ENCODE peak calls at places on chromosomes 3 and 15, in eight cellular contexts. O is lower lobe of right lung, X is body of pancreas, A is hepatocyte, T is PC-3, M is left ventricle myocardium inferior, G is tibial artery, Q is GM23338. B is an unnamed sample. For H3K4me1, the result is how much of the 10 kb centered on the place peaks cover.

GRCh38 chr15:41018534-41018933 is 65.3 kb downstream of the CHAC1 start:
- DNase-seq in G (no peak), M (no peak), X (peak), T (peak), A (peak), Q (peak), O (no peak), B (no peak)

GRCh38 chr3:23667536-23668429 is 138.0 kb upstream of the UBE2E1 start:
- DNase-seq in O (no peak), X (no peak), T (peak), M (no peak), A (no peak), Q (no peak), G (no peak), B (no peak)

GRCh38 chr3:42497009-42497731 is 5.3 kb upstream of the VIPR1 start:
- DNase-seq in M (no peak), O (no peak), A (peak), Q (peak), T (peak), X (no peak), G (peak), B (no peak)

GRCh38 chr15:63915888-63916731 is 82.4 kb upstream of the HERC1 start:
- DNase-seq in T (peak), G (peak), X (no peak), A (no peak), Q (peak), O (no peak), M (no peak), B (no peak)

GRCh38 chr15:29126821-29127461 is 142.7 kb downstream of the NSMCE3 start:
- DNase-seq in A (no peak), X (no peak), T (no peak), O (peak), M (peak), Q (peak), G (no peak), B (no peak)

GRCh38 chr3:85603378-85603777 is 644.6 kb downstream of the CADM2 start:
- DNase-seq in G (no peak), A (no peak), Q (peak), T (no peak), X (no peak), O (no peak), M (no peak), B (no peak)

GRCh38 chr3:117059054-117059989 is 349.7 kb downstream of the TUSC7 start:
- DNase-seq in X (no peak), M (no peak), A (peak), O (no peak), G (no peak), Q (peak), T (peak), B (no peak)

GRCh38 chr3:66039590-66039887 is 821 bp upstream of the MAGI1 start:
- DNase-seq in M (peak), O (peak), X (peak), Q (peak), G (peak), A (peak), T (peak), B (no peak)

GRCh38 chr3:78830466-78830865 is 937.3 kb downstream of the ROBO1 start:
- DNase-seq in Q (no peak), X (no peak), M (no peak), O (no peak), G (no peak), T (no peak), A (no peak), B (no peak)

DNA sequence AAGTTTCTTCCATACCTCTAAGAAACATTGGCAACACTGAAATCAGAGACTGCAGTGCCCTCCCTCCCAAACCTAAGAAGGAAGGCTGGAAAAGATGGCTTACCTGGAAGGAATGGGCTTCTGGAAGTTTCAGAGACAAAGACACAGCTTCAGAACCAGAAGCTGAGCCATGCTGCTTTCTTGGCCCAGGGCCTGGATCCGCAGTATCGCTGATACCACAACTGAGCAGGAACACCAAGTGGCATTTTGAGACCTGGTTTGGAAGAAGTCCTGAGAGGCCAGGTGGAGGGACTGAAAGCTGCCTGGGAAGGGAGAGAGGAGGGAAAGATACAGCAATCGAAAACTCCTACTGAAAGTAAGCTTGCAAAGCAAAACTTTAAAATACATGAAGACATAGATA is 19.8 kb downstream of the GPR160 start:
- DNase-seq in A (no peak), G (no peak), X (peak), T (no peak), O (no peak), M (no peak), Q (no peak), B (no peak)
- H3K4me3 ChIP-seq in A (no peak), G (no peak), X (no peak), T (no peak), O (no peak), M (no peak), Q (no peak), B (no peak)

GRCh38 chr3:175149675-175150074 is 290.5 kb downstream of the NAALADL2 start:
- DNase-seq in X (peak), A (peak), T (peak), G (no peak), M (no peak), Q (no peak), O (peak), B (no peak)

GRCh38 chr3:175144368-175144767 is 285.2 kb downstream of the NAALADL2 start:
- DNase-seq in M (no peak), T (no peak), Q (no peak), G (no peak), X (no peak), O (no peak), A (no peak), B (no peak)

GRCh38 chr3:175150812-175151411 is 291.8 kb downstream of the NAALADL2 start:
- DNase-seq in G (no peak), A (no peak), T (peak), Q (no peak), X (no peak), M (no peak), O (no peak), B (no peak)

DNA sequence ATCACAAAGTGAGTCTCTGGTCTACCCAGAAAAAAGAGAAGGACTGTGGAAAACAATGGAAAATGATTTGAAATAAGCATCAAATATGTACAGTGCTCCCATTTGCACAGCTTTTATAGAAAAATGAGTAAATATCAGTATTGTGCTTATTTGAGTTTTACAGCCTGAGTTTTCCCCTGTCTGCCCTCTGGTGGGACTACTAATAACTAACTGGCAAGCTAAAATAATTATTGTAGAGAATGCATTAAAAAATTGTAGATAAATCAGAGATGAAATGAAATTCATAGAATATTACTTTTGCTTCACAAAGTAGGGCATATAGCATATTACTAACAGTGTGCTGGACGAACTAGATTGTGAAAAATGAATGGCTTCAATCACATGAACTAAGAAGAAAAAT is 287.1 kb downstream of the NAALADL2 start:
- DNase-seq in A (peak), Q (no peak), T (peak), G (no peak), M (no peak), O (no peak), X (no peak), B (no peak)
- TF ChIP-seq CTCF in A (peak), Q (peak), T (peak), G (peak), M (peak), O (no peak), X (no peak), B (peak)

GRCh38 chr15:88638626-88639372 is at the start of gene ISG20:
- DNase-seq in T (peak), X (peak), Q (peak), A (peak), O (peak), M (peak), G (peak), B (peak)
- H3K4me1 ChIP-seq in T (under half), X (half or more), Q (under half), A (under half), O (half or more), M (under half), G (under half), B (under half)

DNA sequence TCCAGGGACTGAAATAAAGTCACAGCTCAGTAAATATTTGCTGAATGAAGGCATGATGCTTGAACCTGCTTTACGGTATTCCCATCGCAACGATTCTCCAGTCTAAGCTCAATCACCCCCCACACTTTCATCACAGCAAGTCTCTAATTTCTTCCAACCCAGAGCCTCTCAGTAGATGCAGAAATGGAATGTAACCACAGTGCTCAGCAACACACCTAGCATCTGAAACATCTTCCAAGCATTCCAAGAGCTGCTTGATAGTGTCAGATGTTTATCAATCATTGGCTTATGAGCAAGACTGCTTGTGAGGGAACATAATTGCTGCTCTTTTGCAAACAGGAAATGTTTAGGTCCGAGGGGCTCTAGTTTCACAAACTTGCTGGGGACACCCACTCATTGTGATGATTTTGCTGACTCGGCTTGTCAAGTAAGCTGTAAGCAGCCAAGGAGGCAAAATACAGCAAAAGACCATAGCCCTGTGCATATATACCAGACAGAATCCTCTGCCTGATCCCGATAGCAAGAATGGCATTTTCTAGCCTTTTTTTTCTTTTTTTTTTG is 751.2 kb downstream of the NR2F2 start:
- DNase-seq in T (no peak), X (no peak), O (no peak), A (no peak), G (no peak), Q (no peak), M (no peak), B (no peak)
- H3K4me3 ChIP-seq in T (no peak), X (no peak), O (no peak), A (no peak), G (no peak), Q (no peak), M (no peak), B (no peak)

GRCh38 chr3:192914873-192915272 is 2.8 kb downstream of the MB21D2 start:
- DNase-seq in Q (no peak), A (no peak), G (no peak), O (no peak), T (no peak), X (no peak), M (no peak), B (no peak)

GRCh38 chr3:192915724-192916123 is 1.9 kb downstream of the MB21D2 start:
- DNase-seq in A (no peak), T (peak), Q (no peak), X (no peak), M (no peak), O (no peak), G (no peak), B (no peak)

GRCh38 chr3:192916455-192917257 is 1.0 kb downstream of the MB21D2 start:
- DNase-seq in M (peak), O (peak), Q (peak), A (peak), G (peak), X (peak), T (peak), B (no peak)

GRCh38 chr3:192913540-192913939 is 4.1 kb downstream of the MB21D2 start:
- DNase-seq in Q (no peak), G (no peak), M (no peak), A (no peak), T (no peak), X (no peak), O (no peak), B (no peak)

DNA sequence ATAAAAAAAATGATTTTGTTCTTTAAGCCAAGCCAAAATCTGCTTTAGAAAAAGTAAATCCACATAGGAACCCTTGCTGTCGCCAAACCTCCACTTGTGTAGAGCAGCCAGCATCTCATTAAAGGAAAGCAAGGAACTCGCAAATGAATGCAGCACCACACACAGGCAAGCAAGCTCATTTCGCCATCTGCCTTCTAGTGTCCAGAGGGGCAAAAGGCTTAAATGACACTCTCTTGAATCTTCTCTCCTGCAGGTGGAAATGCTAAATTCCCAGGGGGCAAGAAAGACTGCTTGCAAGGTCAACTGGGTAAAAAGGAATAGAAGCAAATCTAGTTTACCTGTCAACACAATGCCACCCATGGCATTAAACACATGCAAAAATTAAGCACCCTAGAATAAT is 2.4 kb downstream of the MB21D2 start:
- DNase-seq in O (no peak), X (no peak), G (no peak), M (no peak), T (peak), A (peak), Q (peak), B (no peak)
- TF ChIP-seq CTCF in O (no peak), X (no peak), G (no peak), M (peak), T (peak), A (peak), Q (peak), B (no peak)

DNA sequence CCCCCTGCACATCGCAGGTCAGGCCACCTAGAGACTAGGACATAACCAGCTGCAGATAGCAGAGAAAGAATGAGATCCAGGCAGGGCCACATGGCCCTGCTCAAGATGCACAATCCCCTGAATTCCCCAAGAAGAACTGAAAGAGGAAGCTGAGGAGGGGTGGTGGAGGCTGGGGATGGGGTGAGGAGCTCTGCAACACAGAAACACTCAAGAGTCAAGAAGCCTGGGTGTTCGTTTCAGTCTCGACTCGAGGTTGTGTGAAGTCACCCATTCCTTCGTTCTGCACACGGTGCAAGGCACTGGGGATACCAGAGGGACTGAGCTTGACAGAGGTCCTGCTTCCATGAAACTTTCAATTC is 62.0 kb downstream of the TLE3 start:
- DNase-seq in O (no peak), T (no peak), G (peak), X (no peak), Q (no peak), M (no peak), A (no peak), B (no peak)
- H3K4me1 ChIP-seq in O (under half), T (under half), G (under half), X (under half), Q (under half), M (under half), A (under half), B (under half)

GRCh38 chr3:164903820-164904451 is 174.4 kb downstream of the SI start:
- DNase-seq in X (no peak), Q (peak), T (no peak), A (no peak), M (no peak), G (no peak), O (no peak), B (no peak)
- H3K4me3 ChIP-seq in X (no peak), Q (no peak), T (no peak), A (no peak), M (no peak), G (no peak), O (no peak), B (no peak)

GRCh38 chr3:15405448-15406050 is 21.8 kb downstream of the METTL6 start:
- DNase-seq in X (no peak), O (no peak), M (no peak), G (no peak), Q (peak), T (peak), A (peak), B (no peak)
- TF ChIP-seq CTCF in X (peak), O (peak), M (peak), G (peak), Q (peak), T (peak), A (peak), B (peak)

GRCh38 chr3:39222939-39223338 is 30.5 kb upstream of the XIRP1 start:
- DNase-seq in O (no peak), G (no peak), T (no peak), Q (no peak), M (no peak), A (no peak), X (no peak), B (no peak)

GRCh38 chr3:39216176-39216790 is 23.9 kb upstream of the XIRP1 start:
- DNase-seq in G (no peak), Q (no peak), O (no peak), A (no peak), T (no peak), M (no peak), X (no peak), B (no peak)

GRCh38 chr3:39222462-39222861 is 30.1 kb upstream of the XIRP1 start:
- DNase-seq in T (no peak), X (no peak), O (no peak), G (no peak), Q (no peak), M (no peak), A (no peak), B (no peak)

GRCh38 chr3:39220551-39221530 is 28.4 kb upstream of the XIRP1 start:
- DNase-seq in X (no peak), Q (no peak), O (no peak), A (no peak), M (no peak), G (no peak), T (no peak), B (no peak)

GRCh38 chr3:39219702-39220101 is 27.3 kb upstream of the XIRP1 start:
- DNase-seq in T (no peak), G (no peak), Q (no peak), O (no peak), X (no peak), M (no peak), A (no peak), B (no peak)
- H3K4me1 ChIP-seq in T (under half), G (under half), Q (under half), O (under half), X (under half), M (under half), A (under half), B (under half)

B was measured in thoracic aorta.